ENCODE peak calls at places on chromosomes 7 and 10, in six cellular contexts. X, N, D, L, F and W are unnamed samples.

GRCh38 chr7:22669692-22670421 is 57.1 kb upstream of the IL6 start:
- DNase-seq in X (no peak), D (no peak), N (no peak), L (no peak), F (no peak), W (no peak)

GRCh38 chr7:16918288-16918895 is 36.6 kb upstream of the AGR3 start:
- DNase-seq in X (peak), L (no peak), F (no peak), D (no peak), N (no peak), W (peak)

GRCh38 chr7:29304756-29305155 is 110.2 kb downstream of the CHN2 start:
- DNase-seq in X (no peak), D (no peak), F (no peak), L (peak), N (no peak), W (peak)

GRCh38 chr10:69626826-69627225 is 3.2 kb upstream of the FAM241B start:
- DNase-seq in D (no peak), N (no peak), L (no peak), F (no peak), X (no peak), W (no peak)

GRCh38 chr7:118214051-118214832 is 10.3 kb upstream of the ANKRD7 start:
- DNase-seq in N (peak), D (peak), F (peak), L (peak), X (peak), W (peak)

GRCh38 chr7:99248391-99249067 is 24.1 kb upstream of the MYH16 start:
- DNase-seq in F (no peak), L (no peak), N (no peak), X (no peak), D (no peak), W (no peak)

GRCh38 chr10:119421887-119422684 is 120.4 kb downstream of the RGS10 start:
- DNase-seq in X (no peak), L (no peak), F (no peak), D (no peak), N (no peak), W (no peak)

GRCh38 chr7:50397320-50397970 is 52.7 kb downstream of the FIGNL1 start:
- DNase-seq in F (no peak), D (no peak), L (no peak), N (no peak), X (no peak), W (no peak)

GRCh38 chr10:8444630-8445029 is 390.1 kb downstream of the GATA3 start:
- DNase-seq in X (no peak), F (no peak), L (no peak), N (no peak), D (no peak), W (no peak)

GRCh38 chr7:147556317-147556716 is 1034.2 kb upstream of the C7orf33 start:
- DNase-seq in N (no peak), D (no peak), F (no peak), X (no peak), L (no peak), W (no peak)

GRCh38 chr10:10992961-10993714 is 24.5 kb upstream of the CELF2 start:
- DNase-seq in N (no peak), L (no peak), X (no peak), F (no peak), D (no peak), W (no peak)

GRCh38 chr7:134022512-134022911 is 104.6 kb upstream of the LRGUK start:
- DNase-seq in X (peak), L (no peak), F (no peak), N (no peak), D (no peak), W (peak)

GRCh38 chr10:8058274-8059111 is 4.0 kb downstream of the GATA3 start:
- DNase-seq in D (no peak), N (no peak), L (no peak), X (no peak), F (no peak), W (no peak)

GRCh38 chr10:86652361-86653202 is 1.8 kb upstream of the OPN4 start:
- DNase-seq in D (no peak), N (no peak), L (peak), X (no peak), F (no peak), W (no peak)

GRCh38 chr7:118305686-118306085 is 81.2 kb downstream of the ANKRD7 start:
- DNase-seq in D (no peak), L (no peak), F (no peak), X (no peak), N (no peak), W (no peak)

GRCh38 chr10:4519691-4520402 is 306.2 kb upstream of the AKR1E2 start:
- DNase-seq in X (no peak), L (no peak), D (no peak), N (no peak), F (no peak), W (no peak)
- H3K27ac ChIP-seq in X (no peak), L (peak), D (peak), N (no peak), F (no peak), W (no peak)

DNA sequence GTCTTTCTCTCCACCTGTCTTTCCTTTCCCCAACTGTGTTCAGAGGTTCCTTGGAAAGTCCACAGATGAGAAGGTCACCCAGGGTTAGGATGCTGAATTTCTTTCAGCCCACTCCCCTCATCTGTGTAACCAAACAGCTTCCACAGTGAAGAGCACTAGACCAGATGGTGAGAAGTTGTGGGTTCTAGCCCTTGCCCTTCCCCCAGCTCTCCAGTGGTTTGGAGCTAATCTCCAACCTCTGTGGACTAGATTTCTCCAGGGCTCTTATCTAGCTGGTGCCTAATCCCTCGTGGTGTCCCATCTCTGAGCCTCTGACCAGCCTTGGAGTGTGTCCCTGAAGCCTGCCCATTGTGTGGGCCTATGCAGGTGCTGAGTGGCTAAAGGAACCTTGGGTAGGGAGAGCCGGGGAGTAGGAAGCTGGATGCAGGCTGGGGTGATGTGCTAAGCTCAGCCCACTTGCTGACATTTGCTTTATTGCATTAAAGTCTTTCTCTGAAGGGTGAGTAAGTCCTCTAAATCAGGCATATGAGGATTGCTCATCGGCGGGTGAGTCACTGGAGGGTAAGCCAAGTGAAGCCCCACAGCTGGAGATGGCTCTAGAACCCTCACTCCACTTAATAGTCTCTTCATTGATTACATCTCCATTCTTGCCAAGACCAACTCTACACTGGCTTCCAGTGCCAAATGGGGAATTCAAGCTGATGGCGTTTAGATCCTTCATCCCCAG is 14.9 kb downstream of the DUSP5 start:
- DNase-seq in N (no peak), F (no peak), D (peak), L (no peak), X (no peak), W (no peak)
- TF ChIP-seq POLR2A in N (no peak), F (no peak), D (no peak), L (no peak), X (no peak), W (no peak)

GRCh38 chr7:151738925-151739324 is 138.0 kb downstream of the PRKAG2 start:
- DNase-seq in L (no peak), X (no peak), F (no peak), D (no peak), N (no peak), W (no peak)

GRCh38 chr7:151741585-151741984 is 135.3 kb downstream of the PRKAG2 start:
- DNase-seq in D (no peak), X (no peak), L (no peak), F (no peak), N (no peak), W (no peak)

GRCh38 chr7:151743481-151743983 is 133.4 kb downstream of the PRKAG2 start:
- DNase-seq in X (no peak), N (no peak), F (no peak), L (peak), D (no peak), W (no peak)

GRCh38 chr7:151742713-151743480 is 134.0 kb downstream of the PRKAG2 start:
- DNase-seq in N (no peak), D (no peak), F (no peak), L (no peak), X (no peak), W (no peak)

GRCh38 chr7:151740180-151740845 is 136.6 kb downstream of the PRKAG2 start:
- DNase-seq in N (no peak), F (no peak), X (no peak), L (no peak), D (no peak), W (no peak)
- H3K27ac ChIP-seq in N (no peak), F (no peak), X (no peak), L (no peak), D (peak), W (no peak)

GRCh38 chr10:71814923-71815411 is 36.1 kb downstream of the PSAP start:
- DNase-seq in D (no peak), N (no peak), X (no peak), F (no peak), L (peak), W (no peak)
- TF ChIP-seq POLR2A in D (no peak), N (no peak), X (no peak), F (no peak), L (no peak), W (no peak)